ENCODE peak calls at places on chromosome 19, in four cellular contexts. One of them, this sample, is unnamed.
A peak's percentile ranks its signal among the peaks of the same experiment; 100 is the strongest.

GRCh38 chr19:29188704-29189375 is 24.1 kb downstream of the UQCRFS1 start:
- DNase-seq in IMR-90: peak; percentile 25
- DNase-seq in H9: no peak
- DNase-seq in fibroblast of lung: peak; percentile 18
- DNase-seq in this sample: no peak

GRCh38 chr19:18340990-18341868 is 831 bp downstream of the PGPEP1 start:
- DNase-seq in IMR-90: peak; percentile 42
- DNase-seq in H9: peak; percentile 52
- DNase-seq in fibroblast of lung: no peak
- DNase-seq in this sample: peak; percentile 81

GRCh38 chr19:17787274-17787913 is 7.5 kb upstream of the B3GNT3 start:
- DNase-seq in IMR-90: no peak
- DNase-seq in H9: no peak
- DNase-seq in fibroblast of lung: no peak
- DNase-seq in this sample: no peak

GRCh38 chr19:41936416-41936850 is 8.2 kb upstream of the ERFL start:
- DNase-seq in IMR-90: no peak
- DNase-seq in H9: no peak
- DNase-seq in fibroblast of lung: no peak
- DNase-seq in this sample: peak; percentile 75

GRCh38 chr19:18152817-18153554 is at the start of gene PIK3R2:
- DNase-seq in IMR-90: peak; percentile 98
- DNase-seq in H9: peak; percentile 98
- DNase-seq in fibroblast of lung: peak; percentile 99
- DNase-seq in this sample: peak; percentile 99

GRCh38 chr19:55088543-55089265 is 13.0 kb downstream of the EPS8L1 start:
- DNase-seq in IMR-90: peak; percentile 43
- DNase-seq in H9: peak; percentile 86
- DNase-seq in fibroblast of lung: peak; percentile 61
- DNase-seq in this sample: peak; percentile 63

GRCh38 chr19:42051166-42052115 is 18.6 kb downstream of the GRIK5 start:
- DNase-seq in IMR-90: no peak
- DNase-seq in H9: no peak
- DNase-seq in fibroblast of lung: no peak
- DNase-seq in this sample: peak; percentile 62

GRCh38 chr19:30371157-30371845 is 883 bp upstream of the ZNF536 start:
- DNase-seq in IMR-90: no peak
- DNase-seq in H9: no peak
- DNase-seq in fibroblast of lung: no peak
- DNase-seq in this sample: no peak

GRCh38 chr19:14566712-14567077 is 5.2 kb downstream of the NDUFB7 start:
- DNase-seq in IMR-90: no peak
- DNase-seq in H9: peak; percentile 26
- DNase-seq in fibroblast of lung: no peak
- DNase-seq in this sample: no peak

GRCh38 chr19:31166206-31166605 is 183.0 kb downstream of the TSHZ3 start:
- DNase-seq in IMR-90: no peak
- DNase-seq in H9: peak; percentile 4
- DNase-seq in fibroblast of lung: no peak
- DNase-seq in this sample: no peak

GRCh38 chr19:49472936-49473335 is 1.1 kb upstream of the FLT3LG start:
- DNase-seq in IMR-90: no peak
- DNase-seq in H9: no peak
- DNase-seq in fibroblast of lung: no peak
- DNase-seq in this sample: no peak

GRCh38 chr19:21483589-21484170 is 21.7 kb upstream of the ZNF429 start:
- DNase-seq in IMR-90: no peak
- DNase-seq in H9: peak; percentile 84
- DNase-seq in fibroblast of lung: peak; percentile 15
- DNase-seq in this sample: peak; percentile 8

GRCh38 chr19:19866599-19867248 is 1.0 kb downstream of the ZNF253 start:
- DNase-seq in IMR-90: no peak
- DNase-seq in H9: peak; percentile 86
- DNase-seq in fibroblast of lung: peak; percentile 17
- DNase-seq in this sample: peak; percentile 20

GRCh38 chr19:49094505-49095482 is 9.5 kb downstream of the SNRNP70 start:
- DNase-seq in IMR-90: no peak
- DNase-seq in H9: no peak
- DNase-seq in fibroblast of lung: no peak
- DNase-seq in this sample: peak; percentile 25

GRCh38 chr19:50292216-50292827 is 36.9 kb downstream of the KCNC3 start:
- DNase-seq in IMR-90: no peak
- DNase-seq in H9: peak; percentile 87
- DNase-seq in fibroblast of lung: no peak
- DNase-seq in this sample: no peak

GRCh38 chr19:35673121-35673804 is 6.9 kb downstream of the UPK1A start:
- DNase-seq in IMR-90: peak; percentile 62
- DNase-seq in H9: peak; percentile 83
- DNase-seq in fibroblast of lung: peak; percentile 18
- DNase-seq in this sample: peak; percentile 73

GRCh38 chr19:44684892-44685847 is 13.8 kb upstream of the CEACAM16 start:
- DNase-seq in IMR-90: peak; percentile 97
- DNase-seq in H9: peak; percentile 51
- DNase-seq in fibroblast of lung: peak; percentile 77
- DNase-seq in this sample: peak; percentile 93

GRCh38 chr19:741506-742131 is 9.3 kb upstream of the MISP start:
- DNase-seq in IMR-90: no peak
- DNase-seq in H9: peak; percentile 65
- DNase-seq in fibroblast of lung: no peak
- DNase-seq in this sample: no peak

GRCh38 chr19:22422220-22422619 is at the start of gene ZNF98:
- DNase-seq in IMR-90: no peak
- DNase-seq in H9: no peak
- DNase-seq in fibroblast of lung: peak; percentile 5
- DNase-seq in this sample: no peak

GRCh38 chr19:9943744-9944143 is 7.4 kb upstream of the OLFM2 start:
- DNase-seq in IMR-90: no peak
- DNase-seq in H9: no peak
- DNase-seq in fibroblast of lung: no peak
- DNase-seq in this sample: no peak
- H2AFZ ChIP-seq in IMR-90: no peak overlapping the region
- H2AFZ ChIP-seq in H9: no peak overlapping the region
- H2AFZ ChIP-seq in fibroblast of lung: no peak overlapping the region
- H2AFZ ChIP-seq in this sample: no peak overlapping the region

GRCh38 chr19:58079792-58080191 is 18.2 kb downstream of the ZSCAN18 start:
- DNase-seq in IMR-90: no peak
- DNase-seq in H9: no peak
- DNase-seq in fibroblast of lung: no peak
- DNase-seq in this sample: no peak
- H3K9me3 ChIP-seq in IMR-90: peaks cover 55% of the 10 kb centered on the region
- H3K9me3 ChIP-seq in H9: no peaks in the 10 kb centered on the region
- H3K9me3 ChIP-seq in fibroblast of lung: no peaks in the 10 kb centered on the region
- H3K9me3 ChIP-seq in this sample: no peaks in the 10 kb centered on the region

GRCh38 chr19:38697197-38697596 is 47.1 kb downstream of the CAPN12 start:
- DNase-seq in IMR-90: no peak
- DNase-seq in H9: no peak
- DNase-seq in fibroblast of lung: no peak
- DNase-seq in this sample: no peak

GRCh38 chr19:38699027-38699346 is 45.3 kb downstream of the CAPN12 start:
- DNase-seq in IMR-90: no peak
- DNase-seq in H9: no peak
- DNase-seq in fibroblast of lung: no peak
- DNase-seq in this sample: no peak

GRCh38 chr19:38698225-38699026 is 45.8 kb downstream of the CAPN12 start:
- DNase-seq in IMR-90: no peak
- DNase-seq in H9: no peak
- DNase-seq in fibroblast of lung: no peak
- DNase-seq in this sample: no peak

GRCh38 chr19:38696733-38697055 is 47.6 kb downstream of the CAPN12 start:
- DNase-seq in IMR-90: no peak
- DNase-seq in H9: no peak
- DNase-seq in fibroblast of lung: no peak
- DNase-seq in this sample: no peak

DNA sequence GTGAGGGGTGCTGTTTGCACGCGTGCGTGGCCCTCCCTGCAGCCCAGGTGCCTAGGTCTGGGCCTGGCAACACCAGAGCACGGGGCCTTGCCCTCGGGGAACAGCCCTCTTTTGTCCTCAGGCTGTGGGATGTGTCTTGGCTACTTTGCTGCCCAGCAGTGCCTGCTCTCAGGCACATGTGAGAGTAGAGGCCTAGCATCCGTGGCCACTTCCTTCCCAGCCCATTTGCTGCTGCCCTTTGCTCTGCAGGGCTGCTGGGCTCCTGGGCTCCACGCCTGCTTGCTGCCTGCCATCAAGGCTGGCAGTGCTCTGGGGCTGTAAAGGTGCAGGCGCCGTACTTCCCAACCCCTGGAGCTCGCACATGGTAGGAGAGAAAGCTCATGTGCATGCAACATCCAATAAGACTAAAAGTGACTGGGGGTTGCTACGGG is 46.6 kb downstream of the CAPN12 start:
- DNase-seq in IMR-90: no peak
- DNase-seq in H9: no peak
- DNase-seq in fibroblast of lung: no peak
- DNase-seq in this sample: no peak
- H2AFZ ChIP-seq in IMR-90: peak overlapping the region; percentile 49
- H2AFZ ChIP-seq in H9: no peak overlapping the region
- H2AFZ ChIP-seq in fibroblast of lung: no peak overlapping the region
- H2AFZ ChIP-seq in this sample: no peak overlapping the region

GRCh38 chr19:2852598-2852997 is 11.3 kb downstream of the ZNF555 start:
- DNase-seq in IMR-90: no peak
- DNase-seq in H9: no peak
- DNase-seq in fibroblast of lung: peak; percentile 11
- DNase-seq in this sample: no peak

GRCh38 chr19:2850256-2850925 is 9.1 kb downstream of the ZNF555 start:
- DNase-seq in IMR-90: no peak
- DNase-seq in H9: no peak
- DNase-seq in fibroblast of lung: no peak
- DNase-seq in this sample: no peak

GRCh38 chr19:2856457-2857055 is 10.6 kb upstream of the ZNF556 start:
- DNase-seq in IMR-90: no peak
- DNase-seq in H9: no peak
- DNase-seq in fibroblast of lung: no peak
- DNase-seq in this sample: no peak

GRCh38 chr19:2854849-2855248 is 12.3 kb upstream of the ZNF556 start:
- DNase-seq in IMR-90: no peak
- DNase-seq in H9: no peak
- DNase-seq in fibroblast of lung: no peak
- DNase-seq in this sample: no peak

GRCh38 chr19:2853015-2853606 is 11.8 kb downstream of the ZNF555 start:
- DNase-seq in IMR-90: no peak
- DNase-seq in H9: no peak
- DNase-seq in fibroblast of lung: peak; percentile 6
- DNase-seq in this sample: no peak
- H3K9me3 ChIP-seq in IMR-90: peaks cover 94% of the 10 kb centered on the region
- H3K9me3 ChIP-seq in H9: peaks cover 65% of the 10 kb centered on the region
- H3K9me3 ChIP-seq in fibroblast of lung: peaks cover 12% of the 10 kb centered on the region
- H3K9me3 ChIP-seq in this sample: peaks cover 8% of the 10 kb centered on the region